ENCODE peak calls at places on chromosomes 2 and 18, in seven cellular contexts. D is activated effector memory CD4-positive, alpha-beta T cell treated with anti-CD3 and anti-CD28 coated beads, Interleukin-2, amount 50 U/mL, for 16 hours; Z is lung; H is astrocyte of the cerebellum; M is AG10803; G is neural progenitor cell; J is GM03348. P is an unnamed sample.

GRCh38 chr2:197011777-197012641 is 85.5 kb upstream of the PGAP1 start:
- DNase-seq in D (no peak), Z (no peak), H (peak; percentile 31), M (peak; percentile 53), G (peak; percentile 71), J (peak; percentile 60), P (peak; percentile 90)

GRCh38 chr2:109356251-109357035 is 227.4 kb downstream of the SH3RF3 start:
- DNase-seq in D (no peak), Z (no peak), H (no peak), M (peak; percentile 23), G (no peak), J (no peak), P (no peak)

GRCh38 chr18:44039826-44040225 is 640.9 kb upstream of the SETBP1 start:
- DNase-seq in D (no peak), Z (no peak), H (no peak), M (no peak), G (no peak), J (no peak), P (no peak)

GRCh38 chr18:69081846-69082245 is 284.0 kb downstream of the CCDC102B start:
- DNase-seq in D (no peak), Z (no peak), H (no peak), M (no peak), G (no peak), J (no peak), P (no peak)

GRCh38 chr2:136448435-136448834 is 316.9 kb upstream of the THSD7B start:
- DNase-seq in D (no peak), Z (no peak), H (peak; percentile 13), M (no peak), G (no peak), J (no peak), P (no peak)

GRCh38 chr2:108194409-108195132 is 45.2 kb upstream of the SULT1C3 start:
- DNase-seq in D (no peak), Z (no peak), H (no peak), M (peak; percentile 3), G (no peak), J (peak; percentile 14), P (no peak)

GRCh38 chr2:127219716-127220090 is 396 bp downstream of the CYP27C1 start:
- DNase-seq in D (no peak), Z (no peak), H (no peak), M (no peak), G (peak; percentile 78), J (peak; percentile 60), P (no peak)

GRCh38 chr2:69340101-69340775 is 46.8 kb downstream of the GFPT1 start:
- DNase-seq in D (no peak), Z (no peak), H (no peak), M (peak; percentile 66), G (no peak), J (peak; percentile 11), P (no peak)

GRCh38 chr2:232721261-232721660 is 24.1 kb downstream of the GIGYF2 start:
- DNase-seq in D (no peak), Z (no peak), H (no peak), M (no peak), G (no peak), J (no peak), P (no peak)

GRCh38 chr18:66676699-66677098 is 72.8 kb upstream of the CDH19 start:
- DNase-seq in D (no peak), Z (no peak), H (no peak), M (no peak), G (no peak), J (no peak), P (no peak)

GRCh38 chr2:223247136-223247535 is 195.1 kb downstream of the KCNE4 start:
- DNase-seq in D (no peak), Z (no peak), H (peak; percentile 31), M (peak; percentile 51), G (peak; percentile 19), J (peak; percentile 62), P (no peak)

P was measured in hippocampal formation.